ENCODE peak calls at places on chromosomes 16 and 17, in eight cellular contexts. S, D, U, M, T, Y, W and R are unnamed samples.

GRCh38 chr17:69314246-69315030 is 12.5 kb downstream of the ABCA5 start:
- DNase-seq in S (no peak), D (no peak), U (no peak), M (no peak), T (no peak), Y (no peak), W (peak; percentile 14), R (peak; percentile 38)

GRCh38 chr16:71626858-71627213 is 852 bp downstream of the MARVELD3 start:
- DNase-seq in S (no peak), D (peak; percentile 53), U (no peak), M (no peak), T (no peak), Y (no peak), W (no peak), R (no peak)

GRCh38 chr16:66512589-66513404 is 37.1 kb downstream of the TK2 start:
- DNase-seq in S (peak; percentile 51), D (no peak), U (no peak), M (no peak), T (no peak), Y (no peak), W (no peak), R (no peak)

GRCh38 chr17:29124135-29124930 is 55.9 kb downstream of the MYO18A start:
- DNase-seq in S (peak; percentile 68), D (no peak), U (peak; percentile 53), M (no peak), T (no peak), Y (peak; percentile 62), W (peak; percentile 80), R (no peak)

GRCh38 chr17:31433091-31433790 is 41.8 kb downstream of the RAB11FIP4 start:
- DNase-seq in S (no peak), D (no peak), U (peak; percentile 58), M (no peak), T (no peak), Y (no peak), W (no peak), R (no peak)

GRCh38 chr17:75465039-75465438 is 8.6 kb downstream of the TMEM94 start:
- DNase-seq in S (no peak), D (no peak), U (no peak), M (no peak), T (no peak), Y (no peak), W (no peak), R (no peak)

GRCh38 chr17:39634384-39634871 is 2.5 kb upstream of the STARD3 start:
- DNase-seq in S (no peak), D (no peak), U (no peak), M (no peak), T (no peak), Y (peak; percentile 67), W (peak; percentile 74), R (no peak)

GRCh38 chr17:82327757-82328140 is 5.8 kb downstream of the SECTM1 start:
- DNase-seq in S (no peak), D (no peak), U (no peak), M (no peak), T (no peak), Y (no peak), W (no peak), R (no peak)

GRCh38 chr16:89549007-89549700 is 11.3 kb upstream of the RPL13 start:
- DNase-seq in S (no peak), D (no peak), U (peak; percentile 56), M (no peak), T (no peak), Y (no peak), W (no peak), R (no peak)

GRCh38 chr17:63407741-63408330 is 38.3 kb downstream of the CYB561 start:
- DNase-seq in S (no peak), D (no peak), U (no peak), M (no peak), T (peak; percentile 42), Y (no peak), W (no peak), R (no peak)

GRCh38 chr16:65975049-65975708 is 391.3 kb upstream of the CDH5 start:
- DNase-seq in S (peak; percentile 9), D (no peak), U (no peak), M (no peak), T (no peak), Y (peak; percentile 70), W (no peak), R (no peak)

GRCh38 chr17:49798738-49799137 is 10.3 kb downstream of the KAT7 start:
- DNase-seq in S (no peak), D (no peak), U (no peak), M (no peak), T (no peak), Y (no peak), W (no peak), R (no peak)

GRCh38 chr17:6556121-6557039 is at the start of gene PITPNM3:
- DNase-seq in S (no peak), D (peak; percentile 63), U (no peak), M (no peak), T (no peak), Y (peak; percentile 23), W (peak; percentile 75), R (no peak)

GRCh38 chr16:54031107-54031760 is 255.4 kb downstream of the IRX3 start:
- DNase-seq in S (no peak), D (no peak), U (no peak), M (no peak), T (no peak), Y (no peak), W (no peak), R (no peak)

GRCh38 chr17:36752096-36752888 is 150.9 kb downstream of the MRM1 start:
- DNase-seq in S (no peak), D (peak; percentile 24), U (no peak), M (no peak), T (no peak), Y (no peak), W (no peak), R (no peak)

GRCh38 chr16:66578596-66579531 is at the start of gene CMTM2:
- DNase-seq in S (no peak), D (no peak), U (peak; percentile 23), M (no peak), T (no peak), Y (no peak), W (no peak), R (no peak)

GRCh38 chr17:18988546-18989173 is 15.9 kb downstream of the FAM83G start:
- DNase-seq in S (no peak), D (no peak), U (no peak), M (no peak), T (no peak), Y (no peak), W (no peak), R (no peak)

GRCh38 chr16:69260019-69260418 is 51.1 kb upstream of the VPS4A start:
- DNase-seq in S (no peak), D (no peak), U (no peak), M (no peak), T (no peak), Y (no peak), W (no peak), R (peak; percentile 41)

GRCh38 chr17:36546418-36547093 is 1.8 kb downstream of the GGNBP2 start:
- DNase-seq in S (no peak), D (no peak), U (no peak), M (no peak), T (no peak), Y (no peak), W (no peak), R (no peak)

GRCh38 chr16:31029272-31029671 is 4.1 kb upstream of the STX4 start:
- DNase-seq in S (no peak), D (no peak), U (no peak), M (no peak), T (no peak), Y (no peak), W (no peak), R (no peak)

GRCh38 chr17:978110-979093 is 1.2 kb downstream of the NXN start:
- DNase-seq in S (no peak), D (no peak), U (no peak), M (no peak), T (no peak), Y (no peak), W (peak; percentile 69), R (no peak)
- H3K4me3 ChIP-seq in S (peak overlapping the region; percentile 80), D (peak overlapping the region; percentile 72), U (peak overlapping the region; percentile 2), M (peak overlapping the region; percentile 72), T (peak overlapping the region; percentile 91), Y (peak overlapping the region; percentile 57), W (peak overlapping the region; percentile 64), R (peak overlapping the region; percentile 57)

GRCh38 chr16:87216148-87216823 is 100.9 kb downstream of the C16orf95 start:
- DNase-seq in S (no peak), D (no peak), U (no peak), M (no peak), T (no peak), Y (no peak), W (no peak), R (no peak)
- H3K4me3 ChIP-seq in S (peak overlapping the region; percentile 12), D (peak overlapping the region; percentile 29), U (no peak overlapping the region), M (no peak overlapping the region), T (no peak overlapping the region), Y (no peak overlapping the region), W (no peak overlapping the region), R (no peak overlapping the region)

DNA sequence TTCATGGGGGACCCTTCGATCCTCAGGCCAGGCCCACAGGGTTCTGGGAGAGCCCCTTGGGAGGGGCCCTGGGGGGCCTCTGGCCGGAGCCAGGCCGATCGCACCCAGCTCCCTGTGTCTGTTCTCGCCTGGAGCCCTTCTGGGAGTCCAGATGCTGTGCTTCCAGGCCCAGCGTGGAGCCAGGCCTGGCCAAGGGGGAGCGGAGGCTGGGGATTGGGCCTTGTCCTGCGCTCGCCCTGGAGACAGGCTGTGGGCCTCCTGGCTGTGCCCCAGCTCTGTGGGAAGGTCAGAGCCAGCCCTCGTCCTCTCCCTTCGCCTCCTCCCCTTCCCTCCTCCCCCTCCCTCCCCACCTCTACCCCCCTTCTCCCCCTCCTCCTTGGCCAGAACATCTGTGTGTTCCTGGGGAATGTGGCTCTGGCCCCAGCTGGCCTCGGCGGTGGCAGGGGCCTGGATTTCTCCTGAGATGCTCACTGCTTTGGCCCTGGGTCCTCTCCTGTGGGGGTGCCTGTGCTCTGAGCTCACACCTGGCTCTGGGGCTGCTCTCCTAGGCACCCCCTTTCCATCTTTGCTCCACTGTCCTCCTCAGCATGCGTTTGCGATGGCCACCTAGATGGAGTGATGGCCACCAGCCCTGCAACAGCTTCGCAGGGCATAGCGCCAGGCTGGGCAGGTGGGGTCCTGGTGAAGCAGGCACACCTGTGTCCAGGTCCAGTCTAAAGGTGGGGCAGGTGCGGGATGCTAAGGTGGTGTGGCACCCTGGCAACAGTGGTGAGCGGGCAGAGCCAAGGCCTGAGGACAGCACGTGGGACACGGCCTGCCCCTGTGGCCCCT is 90.6 kb upstream of the CIBAR2 start:
- DNase-seq in S (peak; percentile 95), D (peak; percentile 60), U (no peak), M (peak; percentile 52), T (peak; percentile 60), Y (peak; percentile 95), W (peak; percentile 95), R (no peak)
- H3K4me3 ChIP-seq in S (no peak overlapping the region), D (no peak overlapping the region), U (no peak overlapping the region), M (no peak overlapping the region), T (no peak overlapping the region), Y (no peak overlapping the region), W (no peak overlapping the region), R (no peak overlapping the region)

DNA sequence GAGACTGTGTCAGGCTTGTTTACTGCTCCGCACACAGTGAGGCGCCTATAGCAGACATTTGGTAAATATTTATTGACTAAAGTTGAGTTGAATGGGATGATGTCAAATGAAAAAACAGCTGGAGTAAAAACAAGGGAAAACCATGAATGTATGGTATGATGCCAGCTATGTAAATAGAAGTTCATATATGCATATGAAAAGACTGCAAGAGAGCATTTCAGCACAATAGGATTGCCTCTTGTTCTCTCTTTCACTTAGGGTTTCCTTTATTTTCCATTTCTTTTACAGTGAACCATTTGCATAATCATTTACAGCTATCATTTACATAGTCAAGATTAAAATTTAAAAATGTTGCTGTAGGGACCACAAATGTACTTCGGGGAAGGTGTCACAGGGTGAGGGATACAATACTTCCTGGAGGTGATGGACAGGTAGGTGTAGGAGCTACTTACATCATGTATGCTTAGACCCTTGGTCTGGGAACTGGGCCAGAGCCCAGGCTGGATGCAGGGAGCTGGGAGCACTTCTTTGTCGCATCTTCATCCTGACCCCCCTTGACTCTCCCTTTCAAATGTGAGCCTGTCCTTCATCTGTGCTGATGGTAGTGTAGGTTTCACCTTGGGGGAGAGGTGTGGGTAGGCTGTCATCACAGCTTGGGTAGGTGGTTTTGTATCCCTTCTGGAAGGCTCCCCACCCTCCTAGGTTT is 113.3 kb downstream of the UTP18 start:
- DNase-seq in S (no peak), D (no peak), U (no peak), M (no peak), T (no peak), Y (no peak), W (no peak), R (no peak)
- H3K4me3 ChIP-seq in S (no peak overlapping the region), D (no peak overlapping the region), U (no peak overlapping the region), M (no peak overlapping the region), T (no peak overlapping the region), Y (no peak overlapping the region), W (no peak overlapping the region), R (no peak overlapping the region)